ENCODE peak calls at places on chromosomes 11 and 22, in six cellular contexts. One of them, this sample, is unnamed.
A peak's percentile ranks its signal among the peaks of the same experiment; 100 is the strongest.

GRCh38 chr11:10875430-10876021 is 17.7 kb upstream of the ZBED5 start:
- DNase-seq in ELF-1: no peak
- DNase-seq in NCI-H774: no peak
- DNase-seq in GM20000: no peak
- DNase-seq in cardiac muscle cell: no peak
- DNase-seq in activated effector memory CD4-positive, alpha-beta T cell treated with anti-CD3 and anti-CD28 coated beads, Interleukin-2, amount 50 U/mL, for 16 hours: no peak
- DNase-seq in this sample: no peak

GRCh38 chr11:13068211-13068610 is 59.1 kb downstream of the RASSF10 start:
- DNase-seq in activated effector memory CD4-positive, alpha-beta T cell treated with anti-CD3 and anti-CD28 coated beads, Interleukin-2, amount 50 U/mL, for 16 hours: no peak
- DNase-seq in GM20000: no peak
- DNase-seq in cardiac muscle cell: no peak
- DNase-seq in NCI-H774: no peak
- DNase-seq in ELF-1: no peak
- DNase-seq in this sample: no peak

GRCh38 chr11:19867064-19867463 is 154.4 kb downstream of the NAV2 start:
- DNase-seq in cardiac muscle cell: no peak
- DNase-seq in NCI-H774: peak; percentile 48
- DNase-seq in ELF-1: no peak
- DNase-seq in activated effector memory CD4-positive, alpha-beta T cell treated with anti-CD3 and anti-CD28 coated beads, Interleukin-2, amount 50 U/mL, for 16 hours: no peak
- DNase-seq in GM20000: no peak
- DNase-seq in this sample: no peak

GRCh38 chr11:65606876-65607613 is 7.0 kb downstream of the MAP3K11 start:
- DNase-seq in ELF-1: peak; percentile 100
- DNase-seq in cardiac muscle cell: peak; percentile 99
- DNase-seq in NCI-H774: no peak
- DNase-seq in GM20000: peak; percentile 22
- DNase-seq in activated effector memory CD4-positive, alpha-beta T cell treated with anti-CD3 and anti-CD28 coated beads, Interleukin-2, amount 50 U/mL, for 16 hours: no peak
- DNase-seq in this sample: peak; percentile 87

GRCh38 chr11:1263036-1263435 is 40.2 kb downstream of the MUC5B start:
- DNase-seq in GM20000: no peak
- DNase-seq in activated effector memory CD4-positive, alpha-beta T cell treated with anti-CD3 and anti-CD28 coated beads, Interleukin-2, amount 50 U/mL, for 16 hours: no peak
- DNase-seq in ELF-1: no peak
- DNase-seq in NCI-H774: no peak
- DNase-seq in cardiac muscle cell: no peak
- DNase-seq in this sample: no peak

GRCh38 chr11:10727259-10727851 is 23.7 kb upstream of the CTR9 start:
- DNase-seq in cardiac muscle cell: no peak
- DNase-seq in GM20000: no peak
- DNase-seq in ELF-1: no peak
- DNase-seq in NCI-H774: no peak
- DNase-seq in activated effector memory CD4-positive, alpha-beta T cell treated with anti-CD3 and anti-CD28 coated beads, Interleukin-2, amount 50 U/mL, for 16 hours: no peak
- DNase-seq in this sample: no peak

GRCh38 chr22:41447435-41448188 is 1.0 kb upstream of the TOB2 start:
- DNase-seq in GM20000: peak; percentile 64
- DNase-seq in cardiac muscle cell: peak; percentile 88
- DNase-seq in NCI-H774: peak; percentile 15
- DNase-seq in activated effector memory CD4-positive, alpha-beta T cell treated with anti-CD3 and anti-CD28 coated beads, Interleukin-2, amount 50 U/mL, for 16 hours: peak; percentile 85
- DNase-seq in ELF-1: peak; percentile 87
- DNase-seq in this sample: peak; percentile 75

GRCh38 chr11:65417221-65417701 is 5.3 kb upstream of the NEAT1 start:
- DNase-seq in cardiac muscle cell: no peak
- DNase-seq in activated effector memory CD4-positive, alpha-beta T cell treated with anti-CD3 and anti-CD28 coated beads, Interleukin-2, amount 50 U/mL, for 16 hours: peak; percentile 74
- DNase-seq in GM20000: peak; percentile 20
- DNase-seq in NCI-H774: no peak
- DNase-seq in ELF-1: peak; percentile 34
- DNase-seq in this sample: no peak

GRCh38 chr11:102427068-102427467 is 25.5 kb downstream of the TMEM123 start:
- DNase-seq in activated effector memory CD4-positive, alpha-beta T cell treated with anti-CD3 and anti-CD28 coated beads, Interleukin-2, amount 50 U/mL, for 16 hours: no peak
- DNase-seq in ELF-1: no peak
- DNase-seq in GM20000: no peak
- DNase-seq in NCI-H774: no peak
- DNase-seq in cardiac muscle cell: no peak
- DNase-seq in this sample: no peak

This sample was measured in SJCRH30.